ENCODE peak calls at places on chromosome 10, in five cellular contexts. S, R, A, X and Y are unnamed samples. For H3K79me2, the result is how much of the 10 kb centered on the place peaks cover.

GRCh38 chr10:129870926-129871660 is 93.0 kb downstream of the EBF3 start:
- DNase-seq in S (no peak), R (peak), A (no peak), X (no peak), Y (peak)

GRCh38 chr10:130169136-130169888 is 33.1 kb downstream of the GLRX3 start:
- DNase-seq in S (peak), R (peak), A (no peak), X (no peak), Y (no peak)

GRCh38 chr10:75137533-75138438 is 26.3 kb downstream of the SAMD8 start:
- DNase-seq in S (no peak), R (peak), A (peak), X (peak), Y (peak)

GRCh38 chr10:68565658-68566057 is 5.5 kb downstream of the TET1 start:
- DNase-seq in S (no peak), R (no peak), A (no peak), X (no peak), Y (no peak)

GRCh38 chr10:70735161-70735560 is 50.0 kb downstream of the TBATA start:
- DNase-seq in S (no peak), R (no peak), A (no peak), X (no peak), Y (no peak)

GRCh38 chr10:1366277-1366676 is 310.1 kb downstream of the WDR37 start:
- DNase-seq in S (no peak), R (no peak), A (no peak), X (no peak), Y (no peak)

GRCh38 chr10:77160679-77161078 is 476.9 kb downstream of the KCNMA1 start:
- DNase-seq in S (no peak), R (peak), A (no peak), X (peak), Y (peak)

GRCh38 chr10:127877116-127877515 is 15.6 kb downstream of the CLRN3 start:
- DNase-seq in S (no peak), R (no peak), A (no peak), X (no peak), Y (peak)

GRCh38 chr10:32239770-32240169 is 107.2 kb downstream of the EPC1 start:
- DNase-seq in S (no peak), R (peak), A (no peak), X (peak), Y (peak)

GRCh38 chr10:112177247-112177646 is 6.3 kb downstream of the GPAM start:
- DNase-seq in S (no peak), R (no peak), A (no peak), X (no peak), Y (no peak)

GRCh38 chr10:79347894-79348639 is 798 bp downstream of the PPIF start:
- DNase-seq in S (peak), R (peak), A (peak), X (peak), Y (peak)

GRCh38 chr10:75294031-75294437 is 58.3 kb upstream of the COMTD1 start:
- DNase-seq in S (no peak), R (peak), A (no peak), X (peak), Y (no peak)

GRCh38 chr10:131207176-131207575 is 104.3 kb downstream of the TCERG1L start:
- DNase-seq in S (no peak), R (no peak), A (no peak), X (no peak), Y (no peak)

GRCh38 chr10:96673318-96674099 is 46.8 kb downstream of the PIK3AP1 start:
- DNase-seq in S (no peak), R (no peak), A (peak), X (no peak), Y (no peak)

GRCh38 chr10:99337911-99338310 is 8.8 kb downstream of the CNNM1 start:
- DNase-seq in S (no peak), R (no peak), A (no peak), X (no peak), Y (no peak)

GRCh38 chr10:99339563-99340047 is 10.4 kb downstream of the CNNM1 start:
- DNase-seq in S (no peak), R (no peak), A (no peak), X (no peak), Y (no peak)

GRCh38 chr10:99340650-99341049 is 11.5 kb downstream of the CNNM1 start:
- DNase-seq in S (no peak), R (no peak), A (no peak), X (no peak), Y (no peak)

GRCh38 chr10:99339077-99339476 is 9.9 kb downstream of the CNNM1 start:
- DNase-seq in S (no peak), R (peak), A (no peak), X (peak), Y (peak)

GRCh38 chr10:99337261-99337905 is 8.2 kb downstream of the CNNM1 start:
- DNase-seq in S (no peak), R (peak), A (no peak), X (peak), Y (peak)
- H3K4me2 ChIP-seq in S (no peak), R (no peak), A (peak), X (peak), Y (no peak)

GRCh38 chr10:13859979-13860619 is 273.3 kb downstream of the PRPF18 start:
- DNase-seq in S (no peak), R (peak), A (no peak), X (no peak), Y (no peak)

GRCh38 chr10:13858709-13859108 is 271.9 kb downstream of the PRPF18 start:
- DNase-seq in S (no peak), R (no peak), A (no peak), X (no peak), Y (no peak)

GRCh38 chr10:13853854-13854253 is 267.1 kb downstream of the PRPF18 start:
- DNase-seq in S (no peak), R (peak), A (no peak), X (no peak), Y (no peak)

GRCh38 chr10:13860886-13861285 is 274.1 kb downstream of the PRPF18 start:
- DNase-seq in S (no peak), R (no peak), A (no peak), X (no peak), Y (no peak)

GRCh38 chr10:13857465-13857864 is 270.7 kb downstream of the PRPF18 start:
- DNase-seq in S (no peak), R (no peak), A (no peak), X (no peak), Y (no peak)
- H3K79me2 ChIP-seq in S (under half), R (half or more), A (under half), X (under half), Y (under half)

GRCh38 chr10:62692085-62692484 is 112.4 kb upstream of the ADO start:
- DNase-seq in S (peak), R (no peak), A (no peak), X (no peak), Y (no peak)
- H3K4me2 ChIP-seq in S (peak), R (no peak), A (no peak), X (no peak), Y (no peak)

GRCh38 chr10:27741173-27742091 is 4.2 kb downstream of the MKX start:
- DNase-seq in S (peak), R (no peak), A (peak), X (no peak), Y (no peak)
- H3K79me2 ChIP-seq in S (under half), R (under half), A (under half), X (under half), Y (under half)

DNA sequence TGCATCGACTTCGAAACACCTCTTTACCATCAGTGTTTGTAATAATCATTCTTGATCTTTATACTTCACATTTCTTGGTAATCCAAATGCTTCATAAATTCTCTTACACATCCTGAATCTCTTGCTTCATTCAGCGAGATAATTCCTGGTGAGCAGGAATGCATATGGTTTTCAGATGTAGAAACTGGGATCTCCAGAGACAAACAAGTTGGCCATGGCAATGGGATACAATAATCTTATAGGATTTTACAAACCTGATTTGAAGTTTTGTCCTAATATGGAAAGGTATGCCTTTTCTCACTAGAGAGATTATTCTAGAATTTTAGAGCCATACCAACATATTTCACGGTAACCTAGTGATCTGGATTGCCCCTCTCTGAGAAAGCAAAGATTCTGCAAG is 13.0 kb upstream of the TRDMT1 start:
- DNase-seq in S (no peak), R (peak), A (no peak), X (no peak), Y (no peak)
- H3K4me2 ChIP-seq in S (no peak), R (peak), A (no peak), X (peak), Y (peak)

GRCh38 chr10:98576096-98576495 is 129.4 kb upstream of the HPS1 start:
- DNase-seq in S (no peak), R (no peak), A (no peak), X (no peak), Y (no peak)

GRCh38 chr10:98567396-98567795 is 120.7 kb upstream of the HPS1 start:
- DNase-seq in S (no peak), R (no peak), A (no peak), X (no peak), Y (no peak)

GRCh38 chr10:98572594-98572993 is 125.9 kb upstream of the HPS1 start:
- DNase-seq in S (no peak), R (no peak), A (no peak), X (no peak), Y (no peak)

GRCh38 chr10:98569878-98570277 is 123.1 kb upstream of the HPS1 start:
- DNase-seq in S (no peak), R (no peak), A (no peak), X (no peak), Y (no peak)

DNA sequence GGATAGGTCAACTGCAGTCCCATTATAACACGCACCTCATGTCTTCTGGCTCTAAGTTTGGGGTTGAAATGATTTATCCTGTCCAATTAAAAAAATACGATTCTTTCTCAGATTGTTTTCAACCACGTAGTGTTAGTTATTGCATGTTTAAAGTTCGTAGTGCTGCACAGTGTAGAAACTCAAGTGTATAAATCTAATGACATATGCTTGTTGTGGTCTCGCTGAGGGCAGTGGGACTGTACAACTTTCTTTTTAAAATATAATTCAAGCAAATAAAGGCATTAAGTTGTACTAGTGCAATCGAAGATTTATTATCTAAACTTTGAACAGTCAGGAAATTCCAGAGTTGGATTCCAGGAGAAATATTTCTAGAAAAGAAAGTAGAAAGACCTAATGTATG is 124.0 kb upstream of the HPS1 start:
- DNase-seq in S (no peak), R (no peak), A (no peak), X (no peak), Y (no peak)
- H3K79me2 ChIP-seq in S (under half), R (under half), A (under half), X (under half), Y (under half)

GRCh38 chr10:100960251-100960650 is 9.1 kb upstream of the SEMA4G start:
- DNase-seq in S (no peak), R (no peak), A (no peak), X (no peak), Y (no peak)
- H3K4me2 ChIP-seq in S (no peak), R (no peak), A (no peak), X (no peak), Y (no peak)

DNA sequence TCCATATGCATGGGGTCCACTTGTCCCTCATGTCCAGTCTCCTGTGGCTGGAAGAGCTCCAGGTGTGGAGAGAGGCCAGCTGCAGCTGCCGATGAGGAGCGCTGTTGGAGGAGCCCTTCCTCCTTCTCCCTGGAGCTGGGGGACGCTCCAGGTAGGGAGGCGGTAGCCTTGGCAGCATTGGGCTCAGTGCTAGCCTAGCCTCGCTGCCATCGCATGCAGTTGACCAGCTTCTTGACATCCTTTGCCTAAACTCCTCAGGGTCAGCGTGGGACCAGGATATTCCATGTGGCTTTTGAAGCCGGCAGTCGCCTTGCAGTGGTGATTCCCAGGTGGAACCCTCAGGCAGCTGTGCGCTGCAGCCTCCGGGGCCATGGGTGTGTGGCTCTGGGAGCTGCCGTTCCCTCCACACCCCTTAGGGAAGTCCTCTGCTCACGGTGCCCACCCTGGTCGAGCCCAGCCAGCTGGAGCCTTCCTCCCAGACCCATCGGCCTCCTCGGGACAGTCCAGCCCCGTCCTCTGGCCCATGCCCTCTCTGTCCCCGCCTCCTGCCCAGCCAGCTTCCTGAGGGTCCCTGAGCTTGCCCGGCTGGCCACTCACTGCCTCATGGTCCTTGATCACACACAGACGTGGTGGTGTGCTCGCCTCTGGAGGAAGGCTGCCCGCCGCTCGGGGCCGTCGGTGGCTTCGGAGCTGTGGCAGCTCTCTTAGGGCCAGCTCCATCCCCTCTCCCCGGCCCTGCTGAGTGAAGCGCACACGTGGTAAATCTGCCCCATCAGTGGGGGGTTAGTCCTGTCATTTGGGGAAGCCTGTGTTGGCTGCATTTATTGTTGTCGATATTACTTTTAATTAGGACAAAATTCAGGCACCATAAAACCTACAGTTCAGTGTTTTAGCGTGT is 21.2 kb downstream of the INPP5A start:
- DNase-seq in S (no peak), R (no peak), A (no peak), X (no peak), Y (no peak)
- H3K79me2 ChIP-seq in S (under half), R (half or more), A (half or more), X (half or more), Y (half or more)

DNA sequence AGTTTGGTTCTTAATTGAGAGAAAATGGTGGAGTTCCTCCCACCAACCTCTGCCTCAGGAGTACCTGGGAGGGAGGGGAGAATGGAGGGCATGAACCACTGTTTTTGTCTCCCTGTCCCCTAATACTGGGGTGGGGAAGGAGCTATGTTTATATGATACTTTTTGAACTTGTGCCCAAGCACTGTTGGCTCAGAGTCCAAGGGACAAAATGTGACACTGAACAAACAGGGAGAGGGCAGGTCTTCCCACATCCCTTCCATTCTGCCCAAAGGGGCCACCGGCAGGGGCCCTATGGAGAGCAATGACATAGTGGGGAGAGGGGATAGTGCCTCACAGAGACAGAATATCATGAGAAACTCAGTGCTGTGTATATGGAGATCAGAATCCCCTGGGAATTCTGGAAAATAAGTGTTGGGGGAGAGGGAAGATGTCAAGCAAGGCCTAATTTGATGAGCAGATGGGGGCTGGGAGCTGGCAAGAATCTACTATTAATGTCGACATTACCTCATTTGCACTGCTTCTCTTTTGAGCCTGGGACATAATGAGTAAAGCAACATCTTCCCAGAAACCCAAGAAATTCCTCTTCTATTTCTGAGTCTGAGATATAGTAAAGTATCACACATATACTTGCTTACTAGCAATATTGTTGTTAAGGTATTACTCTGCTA is 180.6 kb downstream of the CYP26A1 start:
- DNase-seq in S (no peak), R (no peak), A (no peak), X (no peak), Y (no peak)
- H3K4me2 ChIP-seq in S (no peak), R (no peak), A (no peak), X (no peak), Y (no peak)